ENCODE peak calls at places on chromosomes 2 and 18, in nine cellular contexts. L is heart left ventricle, U is OCI-LY7, Y is adrenal gland, Z is cardiac fibroblast, N is RWPE2, R is fibroblast of lung, D is brain microvascular endothelial cell, O is neural progenitor cell. B is an unnamed sample.

GRCh38 chr2:108982259-108982679 is 6.8 kb downstream of the EDAR start:
- DNase-seq in L (no peak), U (no peak), Y (no peak), Z (no peak), N (no peak), R (no peak), D (no peak), O (no peak), B (no peak)

GRCh38 chr2:239308696-239309397 is 92.0 kb downstream of the HDAC4 start:
- DNase-seq in L (no peak), U (no peak), Y (peak), Z (peak), N (peak), R (peak), D (peak), O (no peak), B (peak)

GRCh38 chr2:172085460-172086159 is at the start of gene DLX1:
- DNase-seq in L (no peak), U (no peak), Y (no peak), Z (no peak), N (no peak), R (no peak), D (no peak), O (peak), B (no peak)

GRCh38 chr2:157471078-157471477 is 27.2 kb upstream of the CYTIP start:
- DNase-seq in L (no peak), U (peak), Y (no peak), Z (no peak), N (no peak), R (no peak), D (no peak), O (no peak), B (no peak)

GRCh38 chr2:14866953-14867352 is 234.4 kb downstream of the LRATD1 start:
- DNase-seq in L (no peak), U (no peak), Y (no peak), Z (no peak), N (no peak), R (no peak), D (no peak), O (no peak), B (no peak)

GRCh38 chr2:7539760-7540159 is 622.5 kb downstream of the RNF144A start:
- DNase-seq in L (no peak), U (no peak), Y (no peak), Z (no peak), N (no peak), R (no peak), D (peak), O (no peak), B (peak)

GRCh38 chr2:62196278-62196901 is 475 bp downstream of the B3GNT2 start:
- DNase-seq in L (peak), U (peak), Y (peak), Z (no peak), N (no peak), R (no peak), D (no peak), O (no peak), B (no peak)

GRCh38 chr2:175766880-175767279 is 235.2 kb downstream of the LNPK start:
- DNase-seq in L (no peak), U (no peak), Y (no peak), Z (no peak), N (no peak), R (peak), D (peak), O (no peak), B (no peak)

GRCh38 chr2:102514061-102514785 is 41.2 kb downstream of the SLC9A4 start:
- DNase-seq in L (no peak), U (no peak), Y (peak), Z (peak), N (peak), R (peak), D (peak), O (no peak), B (peak)

GRCh38 chr18:62018761-62019041 is 125.9 kb upstream of the RNF152 start:
- DNase-seq in L (no peak), U (no peak), Y (no peak), Z (no peak), N (no peak), R (no peak), D (no peak), O (no peak), B (no peak)

GRCh38 chr2:36949845-36950244 is 16.5 kb downstream of the STRN start:
- DNase-seq in L (no peak), U (no peak), Y (no peak), Z (no peak), N (no peak), R (no peak), D (no peak), O (no peak), B (no peak)

GRCh38 chr2:186485576-186485870 is 537 bp upstream of the ZC3H15 start:
- DNase-seq in L (no peak), U (no peak), Y (no peak), Z (no peak), N (no peak), R (no peak), D (no peak), O (no peak), B (no peak)

GRCh38 chr2:7703048-7703447 is 785.8 kb downstream of the RNF144A start:
- DNase-seq in L (no peak), U (peak), Y (no peak), Z (no peak), N (no peak), R (no peak), D (no peak), O (peak), B (no peak)

GRCh38 chr2:64957114-64957903 is 31.9 kb upstream of the SLC1A4 start:
- DNase-seq in L (peak), U (no peak), Y (no peak), Z (no peak), N (no peak), R (no peak), D (no peak), O (no peak), B (no peak)

GRCh38 chr18:56351911-56352502 is 286.4 kb downstream of the TXNL1 start:
- DNase-seq in L (no peak), U (no peak), Y (no peak), Z (no peak), N (no peak), R (no peak), D (no peak), O (peak), B (no peak)

GRCh38 chr18:8800041-8800441 is 94.7 kb downstream of the MTCL1 start:
- DNase-seq in L (no peak), U (no peak), Y (no peak), Z (no peak), N (no peak), R (peak), D (no peak), O (no peak), B (no peak)

GRCh38 chr2:3214065-3214464 is 163.6 kb downstream of the EIPR1 start:
- DNase-seq in L (no peak), U (no peak), Y (no peak), Z (peak), N (no peak), R (no peak), D (no peak), O (no peak), B (no peak)

GRCh38 chr2:126239560-126239959 is 416.4 kb upstream of the GYPC start:
- DNase-seq in L (no peak), U (no peak), Y (no peak), Z (no peak), N (no peak), R (no peak), D (no peak), O (no peak), B (no peak)

GRCh38 chr2:240784629-240785423 is 35.2 kb downstream of the KIF1A start:
- DNase-seq in L (peak), U (no peak), Y (no peak), Z (no peak), N (peak), R (no peak), D (no peak), O (no peak), B (no peak)

GRCh38 chr2:55137024-55137958 is 87.0 kb upstream of the RTN4 start:
- DNase-seq in L (no peak), U (no peak), Y (no peak), Z (no peak), N (no peak), R (no peak), D (no peak), O (peak), B (no peak)

GRCh38 chr18:66553824-66554223 is 50.1 kb downstream of the CDH19 start:
- DNase-seq in L (no peak), U (no peak), Y (no peak), Z (peak), N (no peak), R (peak), D (peak), O (no peak), B (no peak)

GRCh38 chr18:48193521-48194251 is 215.5 kb downstream of the ZBTB7C start:
- DNase-seq in L (peak), U (no peak), Y (peak), Z (peak), N (no peak), R (no peak), D (no peak), O (no peak), B (no peak)

GRCh38 chr18:74342416-74343043 is 26.9 kb downstream of the C18orf63 start:
- DNase-seq in L (no peak), U (peak), Y (no peak), Z (peak), N (no peak), R (peak), D (peak), O (peak), B (peak)

GRCh38 chr2:142866426-142866825 is 11.0 kb upstream of the KYNU start:
- DNase-seq in L (no peak), U (no peak), Y (no peak), Z (no peak), N (no peak), R (no peak), D (no peak), O (no peak), B (no peak)

GRCh38 chr2:195656859-195657633 is at the start of gene SLC39A10:
- DNase-seq in L (peak), U (peak), Y (peak), Z (peak), N (peak), R (peak), D (peak), O (peak), B (peak)

GRCh38 chr2:117958186-117958585 is 55.7 kb downstream of the CCDC93 start:
- DNase-seq in L (no peak), U (no peak), Y (no peak), Z (peak), N (no peak), R (peak), D (peak), O (no peak), B (peak)

GRCh38 chr2:134217316-134217715 is 36.6 kb upstream of the MGAT5 start:
- DNase-seq in L (no peak), U (peak), Y (no peak), Z (no peak), N (no peak), R (no peak), D (no peak), O (no peak), B (no peak)

GRCh38 chr2:72211359-72211758 is 63.7 kb upstream of the CYP26B1 start:
- DNase-seq in L (no peak), U (no peak), Y (no peak), Z (no peak), N (no peak), R (no peak), D (peak), O (no peak), B (no peak)

GRCh38 chr2:179193759-179194394 is 70.8 kb downstream of the SESTD1 start:
- DNase-seq in L (no peak), U (no peak), Y (no peak), Z (no peak), N (no peak), R (no peak), D (no peak), O (no peak), B (no peak)

GRCh38 chr2:233481368-233482142 is 85.0 kb downstream of the USP40 start:
- DNase-seq in L (no peak), U (no peak), Y (no peak), Z (peak), N (no peak), R (peak), D (no peak), O (no peak), B (no peak)

GRCh38 chr2:109645412-109646184 is 31.4 kb downstream of the SOWAHC start:
- DNase-seq in L (no peak), U (no peak), Y (no peak), Z (no peak), N (no peak), R (no peak), D (no peak), O (peak), B (no peak)

GRCh38 chr2:74387346-74387745 is 7.2 kb upstream of the DCTN1 start:
- DNase-seq in L (no peak), U (no peak), Y (no peak), Z (no peak), N (no peak), R (no peak), D (peak), O (no peak), B (no peak)

GRCh38 chr2:109694190-109694589 is 80.0 kb downstream of the SOWAHC start:
- DNase-seq in L (no peak), U (no peak), Y (no peak), Z (peak), N (no peak), R (no peak), D (peak), O (no peak), B (no peak)

GRCh38 chr2:106147665-106148064 is 46.4 kb downstream of the UXS1 start:
- DNase-seq in L (no peak), U (no peak), Y (no peak), Z (no peak), N (no peak), R (no peak), D (no peak), O (no peak), B (no peak)

GRCh38 chr18:75212626-75213110 is 2.1 kb downstream of the TSHZ1 start:
- DNase-seq in L (no peak), U (no peak), Y (no peak), Z (no peak), N (no peak), R (no peak), D (no peak), O (no peak), B (no peak)

DNA sequence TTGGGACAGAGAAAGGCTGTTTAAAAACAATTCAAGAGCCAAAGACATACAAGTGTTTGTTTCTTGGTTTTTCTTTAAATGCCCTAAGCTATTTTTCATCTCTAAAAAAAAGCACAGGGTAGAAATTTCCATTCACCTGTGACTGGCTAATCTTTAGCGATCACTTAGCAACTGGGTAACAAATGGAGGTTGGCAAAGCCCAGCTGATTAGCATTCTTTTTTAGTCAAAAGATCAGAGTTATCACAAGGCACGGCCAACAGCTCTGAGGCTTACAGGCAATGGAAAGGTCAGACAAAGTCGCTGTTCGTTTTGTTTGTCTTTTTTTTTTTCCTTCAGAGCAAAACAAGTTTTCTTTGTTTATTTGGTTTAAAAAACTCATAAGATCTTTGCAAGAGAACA is 29.0 kb upstream of the TTR start:
- DNase-seq in L (no peak), U (no peak), Y (peak), Z (no peak), N (no peak), R (no peak), D (no peak), O (peak), B (no peak)
- TF ChIP-seq CTCF in L (no peak), U (no peak), Y (no peak), Z (no peak), N (no peak), R (no peak), D (no peak), O (no peak), B (no peak)

GRCh38 chr2:144431384-144431783 is 88.5 kb downstream of the ZEB2 start:
- DNase-seq in L (no peak), U (peak), Y (no peak), Z (no peak), N (no peak), R (no peak), D (no peak), O (peak), B (no peak)

GRCh38 chr2:144429396-144430112 is 90.4 kb downstream of the ZEB2 start:
- DNase-seq in L (no peak), U (no peak), Y (no peak), Z (no peak), N (no peak), R (no peak), D (no peak), O (no peak), B (no peak)

GRCh38 chr2:144432921-144433320 is 87.0 kb downstream of the ZEB2 start:
- DNase-seq in L (no peak), U (no peak), Y (no peak), Z (no peak), N (no peak), R (no peak), D (no peak), O (no peak), B (no peak)

GRCh38 chr2:144432014-144432413 is 87.9 kb downstream of the ZEB2 start:
- DNase-seq in L (no peak), U (no peak), Y (no peak), Z (no peak), N (no peak), R (no peak), D (no peak), O (no peak), B (no peak)

GRCh38 chr2:144430722-144431163 is 89.2 kb downstream of the ZEB2 start:
- DNase-seq in L (peak), U (peak), Y (no peak), Z (peak), N (no peak), R (peak), D (peak), O (no peak), B (no peak)
- H3K4me3 ChIP-seq in L (peak), U (peak), Y (no peak), Z (no peak), N (no peak), R (no peak), D (no peak), O (no peak), B (no peak)

GRCh38 chr2:231463698-231464575 is at the start of gene NCL:
- DNase-seq in L (peak), U (peak), Y (peak), Z (peak), N (peak), R (peak), D (peak), O (peak), B (peak)
- TF ChIP-seq CTCF in L (no peak), U (no peak), Y (no peak), Z (no peak), N (no peak), R (no peak), D (no peak), O (no peak), B (no peak)

GRCh38 chr2:222295368-222296041 is 3.3 kb downstream of the PAX3 start:
- DNase-seq in L (no peak), U (no peak), Y (no peak), Z (no peak), N (no peak), R (peak), D (no peak), O (peak), B (no peak)
- H3K4me3 ChIP-seq in L (no peak), U (no peak), Y (no peak), Z (peak), N (no peak), R (peak), D (peak), O (no peak), B (peak)

DNA sequence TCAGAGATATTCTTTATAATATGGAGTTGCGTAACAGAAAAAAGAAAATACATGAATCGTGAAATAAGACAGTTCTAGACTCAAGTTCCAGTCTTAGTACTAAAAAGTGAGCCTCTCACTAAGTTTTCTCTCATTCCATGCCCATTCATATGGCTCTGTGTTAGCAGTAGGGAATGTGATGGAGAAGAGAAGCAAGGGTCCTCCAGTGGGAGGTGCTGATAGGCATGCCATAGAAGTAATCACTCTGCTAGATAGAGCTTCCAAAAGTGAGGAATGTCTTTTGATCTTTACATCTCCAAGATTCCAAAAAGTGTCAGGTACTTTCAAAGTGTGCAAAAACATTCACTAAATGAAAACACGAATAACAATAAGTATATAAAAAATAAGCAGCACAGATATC is 678.4 kb downstream of the DCDC2C start:
- DNase-seq in L (no peak), U (no peak), Y (no peak), Z (no peak), N (no peak), R (no peak), D (no peak), O (peak), B (no peak)
- TF ChIP-seq CTCF in L (no peak), U (no peak), Y (no peak), Z (no peak), N (no peak), R (no peak), D (no peak), O (peak), B (no peak)

GRCh38 chr2:68365087-68365486 is at the start of gene PLEK:
- DNase-seq in L (peak), U (peak), Y (peak), Z (no peak), N (no peak), R (no peak), D (no peak), O (no peak), B (no peak)

GRCh38 chr2:68359889-68360288 is 5.2 kb upstream of the PLEK start:
- DNase-seq in L (no peak), U (no peak), Y (no peak), Z (no peak), N (no peak), R (no peak), D (no peak), O (no peak), B (no peak)

GRCh38 chr2:68362749-68363148 is 2.3 kb upstream of the PLEK start:
- DNase-seq in L (no peak), U (peak), Y (no peak), Z (no peak), N (no peak), R (no peak), D (no peak), O (no peak), B (no peak)

GRCh38 chr2:68363731-68364130 is 1.4 kb upstream of the PLEK start:
- DNase-seq in L (no peak), U (no peak), Y (no peak), Z (no peak), N (no peak), R (no peak), D (no peak), O (no peak), B (no peak)

GRCh38 chr2:68362069-68362468 is 3.0 kb upstream of the PLEK start:
- DNase-seq in L (peak), U (peak), Y (peak), Z (peak), N (no peak), R (peak), D (peak), O (peak), B (no peak)
- H3K4me3 ChIP-seq in L (no peak), U (peak), Y (no peak), Z (no peak), N (no peak), R (no peak), D (no peak), O (no peak), B (no peak)

GRCh38 chr2:9703085-9703641 is 72.4 kb upstream of the YWHAQ start:
- DNase-seq in L (peak), U (no peak), Y (no peak), Z (peak), N (peak), R (peak), D (peak), O (no peak), B (peak)
- TF ChIP-seq CTCF in L (no peak), U (no peak), Y (no peak), Z (no peak), N (peak), R (no peak), D (no peak), O (no peak), B (no peak)

GRCh38 chr2:208128136-208128535 is 1.5 kb downstream of the CRYGC start:
- DNase-seq in L (no peak), U (no peak), Y (no peak), Z (no peak), N (no peak), R (no peak), D (no peak), O (no peak), B (no peak)
- H3K4me3 ChIP-seq in L (no peak), U (no peak), Y (no peak), Z (no peak), N (no peak), R (no peak), D (no peak), O (no peak), B (no peak)

GRCh38 chr18:3666526-3667254 is 216.7 kb downstream of the TGIF1 start:
- DNase-seq in L (no peak), U (no peak), Y (no peak), Z (no peak), N (no peak), R (no peak), D (no peak), O (no peak), B (no peak)
- TF ChIP-seq CTCF in L (no peak), U (peak), Y (no peak), Z (no peak), N (peak), R (no peak), D (no peak), O (no peak), B (no peak)

GRCh38 chr2:144595686-144596073 is 75.8 kb upstream of the ZEB2 start:
- DNase-seq in L (no peak), U (peak), Y (no peak), Z (no peak), N (no peak), R (no peak), D (no peak), O (no peak), B (no peak)

GRCh38 chr2:144598906-144599305 is 79.0 kb upstream of the ZEB2 start:
- DNase-seq in L (no peak), U (no peak), Y (no peak), Z (no peak), N (no peak), R (no peak), D (no peak), O (no peak), B (no peak)

GRCh38 chr2:144597894-144598593 is 78.1 kb upstream of the ZEB2 start:
- DNase-seq in L (no peak), U (no peak), Y (no peak), Z (no peak), N (no peak), R (no peak), D (no peak), O (no peak), B (no peak)

GRCh38 chr2:144595279-144595678 is 75.4 kb upstream of the ZEB2 start:
- DNase-seq in L (no peak), U (no peak), Y (no peak), Z (no peak), N (no peak), R (no peak), D (no peak), O (no peak), B (no peak)

GRCh38 chr2:144596074-144596871 is 76.4 kb upstream of the ZEB2 start:
- DNase-seq in L (no peak), U (peak), Y (peak), Z (peak), N (no peak), R (peak), D (peak), O (peak), B (no peak)
- H3K4me3 ChIP-seq in L (no peak), U (peak), Y (no peak), Z (no peak), N (no peak), R (peak), D (peak), O (no peak), B (no peak)